ENCODE peak calls at places on chromosomes 4 and X, in four cellular contexts. One of them, this sample, is unnamed.

GRCh38 chr4:19187104-19187503 is 1064.6 kb upstream of the SLIT2 start:
- DNase-seq in trophoblast cell: peak
- DNase-seq in A549: no peak
- DNase-seq in astrocyte: peak
- DNase-seq in this sample: no peak

GRCh38 chr4:123083612-123084011 is 161.2 kb upstream of the NUDT6 start:
- DNase-seq in trophoblast cell: no peak
- DNase-seq in A549: no peak
- DNase-seq in astrocyte: no peak
- DNase-seq in this sample: no peak

GRCh38 chr4:20839957-20840356 is 139.7 kb downstream of the PACRGL start:
- DNase-seq in trophoblast cell: peak
- DNase-seq in A549: no peak
- DNase-seq in astrocyte: peak
- DNase-seq in this sample: no peak

GRCh38 chrX:42839632-42840031 is 61.7 kb upstream of the PPP1R2C start:
- DNase-seq in trophoblast cell: no peak
- DNase-seq in A549: no peak
- DNase-seq in astrocyte: no peak
- DNase-seq in this sample: no peak

GRCh38 chrX:70089575-70090297 is 27.5 kb downstream of the OTUD6A start:
- DNase-seq in trophoblast cell: peak
- DNase-seq in A549: no peak
- DNase-seq in astrocyte: peak
- DNase-seq in this sample: no peak

GRCh38 chrX:133670394-133670793 is 255.1 kb upstream of the GPC4 start:
- DNase-seq in trophoblast cell: peak
- DNase-seq in A549: peak
- DNase-seq in astrocyte: peak
- DNase-seq in this sample: no peak

GRCh38 chrX:47991263-47992092 is 12.3 kb downstream of the ZNF182 start:
- DNase-seq in trophoblast cell: peak
- DNase-seq in A549: no peak
- DNase-seq in astrocyte: peak
- DNase-seq in this sample: no peak

GRCh38 chr4:28469886-28470285 is 1609.2 kb downstream of the STIM2 start:
- DNase-seq in trophoblast cell: no peak
- DNase-seq in A549: no peak
- DNase-seq in astrocyte: no peak
- DNase-seq in this sample: no peak

GRCh38 chr4:23333556-23333945 is 556.3 kb downstream of the PPARGC1A start:
- DNase-seq in trophoblast cell: no peak
- DNase-seq in A549: no peak
- DNase-seq in astrocyte: peak
- DNase-seq in this sample: no peak

GRCh38 chr4:71251266-71251665 is 87.6 kb upstream of the SLC4A4 start:
- DNase-seq in trophoblast cell: peak
- DNase-seq in A549: no peak
- DNase-seq in astrocyte: peak
- DNase-seq in this sample: no peak

GRCh38 chr4:112082954-112083586 is 62.2 kb upstream of the FAM241A start:
- DNase-seq in trophoblast cell: peak
- DNase-seq in A549: peak
- DNase-seq in astrocyte: peak
- DNase-seq in this sample: no peak

GRCh38 chrX:40278340-40279090 is 180.8 kb upstream of the BCOR start:
- DNase-seq in trophoblast cell: peak
- DNase-seq in A549: no peak
- DNase-seq in astrocyte: peak
- DNase-seq in this sample: no peak

GRCh38 chrX:43718956-43719355 is 62.9 kb downstream of the MAOA start:
- DNase-seq in trophoblast cell: peak
- DNase-seq in A549: no peak
- DNase-seq in astrocyte: no peak
- DNase-seq in this sample: no peak

GRCh38 chr4:19319607-19320006 is 932.1 kb upstream of the SLIT2 start:
- DNase-seq in trophoblast cell: no peak
- DNase-seq in A549: no peak
- DNase-seq in astrocyte: no peak
- DNase-seq in this sample: no peak

GRCh38 chrX:56963377-56963776 is 32.0 kb downstream of the SPIN3 start:
- DNase-seq in trophoblast cell: no peak
- DNase-seq in A549: no peak
- DNase-seq in astrocyte: no peak
- DNase-seq in this sample: no peak

GRCh38 chrX:38891641-38892413 is 90.6 kb downstream of the MID1IP1 start:
- DNase-seq in trophoblast cell: no peak
- DNase-seq in A549: no peak
- DNase-seq in astrocyte: peak
- DNase-seq in this sample: no peak

GRCh38 chr4:89712141-89712540 is 124.8 kb downstream of the SNCA start:
- DNase-seq in trophoblast cell: no peak
- DNase-seq in A549: no peak
- DNase-seq in astrocyte: peak
- DNase-seq in this sample: no peak
- H3K4me3 ChIP-seq in trophoblast cell: no peak
- H3K4me3 ChIP-seq in A549: no peak
- H3K4me3 ChIP-seq in astrocyte: no peak
- H3K4me3 ChIP-seq in this sample: no peak

DNA sequence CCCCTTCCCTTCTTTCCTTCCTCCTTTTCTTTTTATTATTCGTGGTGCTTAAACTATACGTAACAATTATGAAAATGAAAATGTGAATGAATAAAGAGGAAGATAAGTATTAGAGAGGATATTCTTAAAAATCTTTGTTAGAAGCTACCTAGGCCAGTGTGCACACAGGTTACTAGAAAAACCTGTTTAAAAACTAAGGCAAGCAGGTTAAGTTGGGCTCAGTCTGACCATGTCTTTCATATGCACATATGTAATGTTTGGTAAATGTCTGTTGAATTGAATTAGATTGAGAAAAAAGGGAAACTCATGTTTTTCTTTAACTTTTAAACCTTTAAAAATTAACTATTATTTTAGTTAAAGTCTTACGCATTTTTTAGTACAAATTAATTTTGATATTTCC is 7.8 kb downstream of the SHROOM3 start:
- DNase-seq in trophoblast cell: no peak
- DNase-seq in A549: no peak
- DNase-seq in astrocyte: no peak
- DNase-seq in this sample: no peak
- H3K4me3 ChIP-seq in trophoblast cell: no peak
- H3K4me3 ChIP-seq in A549: no peak
- H3K4me3 ChIP-seq in astrocyte: no peak
- H3K4me3 ChIP-seq in this sample: no peak

DNA sequence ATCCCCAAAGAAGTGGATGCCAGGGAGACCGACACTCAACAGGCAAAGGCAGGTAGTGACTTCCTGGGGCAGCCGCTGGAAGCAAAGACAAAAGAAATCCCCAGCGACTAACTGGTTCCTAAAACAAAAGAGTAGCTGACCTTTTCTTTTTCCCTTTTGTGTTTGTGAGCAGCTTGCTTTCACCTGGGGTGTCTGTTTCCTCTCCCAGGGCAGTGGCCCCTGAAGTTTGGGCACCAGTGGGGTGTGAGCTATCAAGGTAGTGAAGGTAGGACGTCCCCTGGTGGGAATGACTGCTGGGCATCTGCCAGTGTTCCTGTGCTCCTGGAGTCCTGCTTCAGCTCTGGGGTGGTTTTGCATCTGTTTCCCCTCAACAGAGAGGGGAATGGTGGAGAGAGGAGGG is 41.6 kb upstream of the STIM2 start:
- DNase-seq in trophoblast cell: no peak
- DNase-seq in A549: no peak
- DNase-seq in astrocyte: no peak
- DNase-seq in this sample: no peak
- H3K4me3 ChIP-seq in trophoblast cell: no peak
- H3K4me3 ChIP-seq in A549: no peak
- H3K4me3 ChIP-seq in astrocyte: no peak
- H3K4me3 ChIP-seq in this sample: no peak

GRCh38 chr4:42562016-42562415 is 94.9 kb downstream of the ATP8A1 start:
- DNase-seq in trophoblast cell: peak
- DNase-seq in A549: no peak
- DNase-seq in astrocyte: no peak
- DNase-seq in this sample: no peak
- H3K4me3 ChIP-seq in trophoblast cell: no peak
- H3K4me3 ChIP-seq in A549: no peak
- H3K4me3 ChIP-seq in astrocyte: no peak
- H3K4me3 ChIP-seq in this sample: no peak

GRCh38 chrX:55149242-55149641 is 60.4 kb downstream of the PAGE2 start:
- DNase-seq in trophoblast cell: no peak
- DNase-seq in A549: no peak
- DNase-seq in astrocyte: no peak
- DNase-seq in this sample: no peak

DNA sequence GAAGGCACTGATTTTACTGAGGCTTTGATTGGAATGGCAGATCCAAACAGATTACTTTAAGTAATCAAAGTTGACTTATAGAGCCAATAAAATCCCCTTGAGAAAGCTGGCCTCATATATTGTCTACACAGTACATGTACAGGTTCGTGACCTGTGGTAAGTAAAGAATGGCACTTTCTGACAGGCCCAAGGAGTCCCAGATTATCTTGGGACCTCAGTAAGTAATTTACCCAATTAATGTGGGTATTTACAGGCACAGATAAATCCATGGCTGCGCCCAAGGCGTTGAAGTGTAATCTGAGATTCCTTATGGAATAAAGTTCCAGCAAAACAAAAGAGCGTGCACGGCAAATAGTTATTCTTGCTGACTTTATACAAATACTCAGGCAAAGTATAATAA is 62.4 kb downstream of the PAGE2 start:
- DNase-seq in trophoblast cell: no peak
- DNase-seq in A549: no peak
- DNase-seq in astrocyte: no peak
- DNase-seq in this sample: no peak
- H3K4me3 ChIP-seq in trophoblast cell: no peak
- H3K4me3 ChIP-seq in A549: no peak
- H3K4me3 ChIP-seq in astrocyte: no peak
- H3K4me3 ChIP-seq in this sample: no peak

GRCh38 chr4:161803171-161803570 is 360.6 kb downstream of the FSTL5 start:
- DNase-seq in trophoblast cell: no peak
- DNase-seq in A549: no peak
- DNase-seq in astrocyte: no peak
- DNase-seq in this sample: no peak

GRCh38 chr4:161799687-161800086 is 364.1 kb downstream of the FSTL5 start:
- DNase-seq in trophoblast cell: no peak
- DNase-seq in A549: peak
- DNase-seq in astrocyte: peak
- DNase-seq in this sample: no peak
- H3K4me3 ChIP-seq in trophoblast cell: no peak
- H3K4me3 ChIP-seq in A549: no peak
- H3K4me3 ChIP-seq in astrocyte: no peak
- H3K4me3 ChIP-seq in this sample: no peak

GRCh38 chrX:55451990-55452824 is at the start of gene MAGEH1:
- DNase-seq in trophoblast cell: peak
- DNase-seq in A549: peak
- DNase-seq in astrocyte: peak
- DNase-seq in this sample: peak
- H3K4me3 ChIP-seq in trophoblast cell: peak
- H3K4me3 ChIP-seq in A549: peak
- H3K4me3 ChIP-seq in astrocyte: peak
- H3K4me3 ChIP-seq in this sample: peak

GRCh38 chr4:186069734-186070133 is 778 bp downstream of the TLR3 start:
- DNase-seq in trophoblast cell: peak
- DNase-seq in A549: no peak
- DNase-seq in astrocyte: no peak
- DNase-seq in this sample: no peak

GRCh38 chr4:186061919-186062318 is 7.0 kb upstream of the TLR3 start:
- DNase-seq in trophoblast cell: no peak
- DNase-seq in A549: no peak
- DNase-seq in astrocyte: no peak
- DNase-seq in this sample: no peak

GRCh38 chr4:186072516-186072915 is 3.6 kb downstream of the TLR3 start:
- DNase-seq in trophoblast cell: no peak
- DNase-seq in A549: no peak
- DNase-seq in astrocyte: no peak
- DNase-seq in this sample: no peak

GRCh38 chr4:186068581-186069402 is at the start of gene TLR3:
- DNase-seq in trophoblast cell: peak
- DNase-seq in A549: no peak
- DNase-seq in astrocyte: peak
- DNase-seq in this sample: no peak

DNA sequence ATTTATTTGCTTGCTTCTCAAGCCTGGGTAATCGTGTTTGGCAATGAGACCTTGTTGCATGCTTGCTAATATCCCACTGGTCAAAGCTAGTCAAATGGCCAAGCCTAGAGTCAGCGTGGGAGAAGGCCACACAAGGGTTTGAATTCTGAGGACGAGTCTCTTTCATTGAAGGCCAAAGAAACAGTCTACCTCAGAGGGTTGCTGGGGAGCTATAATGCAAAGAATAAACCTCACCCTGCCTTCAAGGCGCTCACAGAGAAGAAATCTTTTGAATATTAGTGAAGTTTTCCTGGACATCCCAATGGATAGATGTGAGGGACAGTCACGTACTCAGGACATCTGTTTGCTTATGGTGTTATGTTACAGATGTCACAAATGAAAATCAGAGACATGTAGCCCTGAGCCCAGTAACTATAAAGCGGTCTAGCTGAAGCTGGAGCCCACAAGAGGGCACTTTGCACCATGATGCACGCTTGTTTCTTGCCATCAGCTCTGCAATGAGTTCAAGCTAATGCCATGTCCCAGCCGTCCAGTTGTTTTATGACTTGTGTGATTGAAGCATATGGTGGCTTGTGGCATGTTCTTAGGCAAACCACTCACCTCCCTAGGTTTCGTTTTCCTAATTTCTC is 1.1 kb upstream of the TLR3 start:
- DNase-seq in trophoblast cell: peak
- DNase-seq in A549: no peak
- DNase-seq in astrocyte: peak
- DNase-seq in this sample: peak
- H3K4me3 ChIP-seq in trophoblast cell: no peak
- H3K4me3 ChIP-seq in A549: peak
- H3K4me3 ChIP-seq in astrocyte: peak
- H3K4me3 ChIP-seq in this sample: peak

DNA sequence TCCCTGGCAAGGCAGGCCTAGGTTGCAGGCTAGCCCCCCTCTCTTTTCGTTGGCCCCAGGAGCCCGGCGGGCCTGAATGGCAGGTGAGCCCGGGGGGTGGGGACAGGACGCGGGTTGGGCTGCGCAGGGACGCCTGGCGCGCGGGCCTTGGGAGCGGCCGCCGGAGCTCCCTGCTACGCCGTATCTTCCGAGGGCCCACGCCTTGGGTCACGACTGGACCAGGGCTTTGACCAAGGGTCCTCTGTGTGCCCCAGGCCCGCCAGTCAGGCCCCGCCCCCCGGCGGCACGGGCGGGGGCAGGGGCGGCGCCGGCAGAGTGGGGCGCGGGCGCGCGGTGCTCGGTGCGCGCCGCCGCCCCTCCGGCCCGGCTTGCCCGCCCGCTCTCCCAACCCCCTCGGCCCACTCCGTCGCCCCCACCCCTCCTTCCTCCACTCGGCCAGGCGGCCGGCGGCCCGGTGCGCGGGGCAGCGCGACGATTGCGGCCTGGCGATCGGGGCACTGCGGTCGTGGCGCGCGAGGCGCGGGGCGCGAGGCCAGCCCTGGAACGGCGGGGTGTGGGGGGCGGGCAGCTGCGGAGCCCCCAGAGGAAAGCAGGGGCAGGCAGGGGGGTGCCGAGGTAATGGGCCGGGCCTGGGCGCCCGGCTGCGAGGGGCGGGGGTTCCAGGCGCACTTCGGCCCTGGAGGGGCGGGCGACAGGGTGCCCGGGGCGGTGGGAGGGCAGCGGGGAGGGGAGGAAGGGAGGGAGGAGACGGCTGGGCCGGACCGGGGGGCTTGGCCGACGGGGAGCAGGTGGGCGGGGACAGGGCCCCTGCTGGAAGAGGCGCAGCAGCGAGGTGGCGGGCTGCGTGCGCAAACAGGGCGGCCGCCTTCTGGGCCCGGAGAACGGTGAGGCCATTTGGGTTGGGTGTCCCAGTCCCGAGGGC is at the start of gene PRRG3:
- DNase-seq in trophoblast cell: no peak
- DNase-seq in A549: no peak
- DNase-seq in astrocyte: no peak
- DNase-seq in this sample: no peak
- H3K4me3 ChIP-seq in trophoblast cell: peak
- H3K4me3 ChIP-seq in A549: no peak
- H3K4me3 ChIP-seq in astrocyte: no peak
- H3K4me3 ChIP-seq in this sample: no peak

This sample was measured in upper lobe of right lung.